ENCODE peak calls at places on chromosomes 7 and 10, in five cellular contexts. C, D, Y, U and O are unnamed samples.

GRCh38 chr7:114312649-114313048 is 102.0 kb upstream of the FOXP2 start:
- DNase-seq in C (no peak), D (no peak), Y (peak), U (no peak), O (no peak)

GRCh38 chr7:73967832-73968295 is 60.1 kb upstream of the ELN start:
- DNase-seq in C (no peak), D (no peak), Y (no peak), U (no peak), O (no peak)

GRCh38 chr7:81845628-81846259 is 75.9 kb upstream of the HGF start:
- DNase-seq in C (peak), D (no peak), Y (peak), U (no peak), O (no peak)

GRCh38 chr7:99109108-99110051 is 34.5 kb downstream of the SMURF1 start:
- DNase-seq in C (peak), D (no peak), Y (peak), U (no peak), O (no peak)

GRCh38 chr10:108783897-108784296 is 1139.4 kb downstream of the XPNPEP1 start:
- DNase-seq in C (peak), D (no peak), Y (peak), U (peak), O (no peak)

GRCh38 chr7:159128767-159129166 is 15.9 kb downstream of the VIPR2 start:
- DNase-seq in C (no peak), D (no peak), Y (no peak), U (no peak), O (no peak)

GRCh38 chr7:17239683-17240521 is 58.5 kb upstream of the AHR start:
- DNase-seq in C (peak), D (no peak), Y (peak), U (peak), O (no peak)

GRCh38 chr10:88946965-88947590 is 5.5 kb downstream of the ACTA2 start:
- DNase-seq in C (no peak), D (no peak), Y (no peak), U (no peak), O (no peak)

GRCh38 chr10:6314620-6315205 is 112.0 kb downstream of the PFKFB3 start:
- DNase-seq in C (no peak), D (no peak), Y (no peak), U (no peak), O (no peak)

GRCh38 chr10:35606423-35606822 is 1.3 kb downstream of the GJD4 start:
- DNase-seq in C (peak), D (no peak), Y (peak), U (no peak), O (no peak)

GRCh38 chr10:79235765-79236755 is 111.2 kb upstream of the PPIF start:
- DNase-seq in C (no peak), D (no peak), Y (no peak), U (no peak), O (no peak)

GRCh38 chr10:72261323-72262018 is 12.3 kb upstream of the DDIT4 start:
- DNase-seq in C (no peak), D (no peak), Y (no peak), U (peak), O (no peak)

GRCh38 chr7:102823715-102824114 is 74.9 kb downstream of the FAM185A start:
- DNase-seq in C (no peak), D (no peak), Y (no peak), U (no peak), O (peak)

GRCh38 chr10:53325073-53325472 is 552.5 kb upstream of the MBL2 start:
- DNase-seq in C (peak), D (peak), Y (peak), U (peak), O (no peak)

GRCh38 chr10:110241407-110241806 is 34.0 kb downstream of the MXI1 start:
- DNase-seq in C (no peak), D (no peak), Y (no peak), U (no peak), O (no peak)

GRCh38 chr10:98367626-98368451 is 47.1 kb downstream of the PYROXD2 start:
- DNase-seq in C (no peak), D (no peak), Y (no peak), U (no peak), O (no peak)

GRCh38 chr10:48775206-48775517 is 90.5 kb downstream of the WDFY4 start:
- DNase-seq in C (no peak), D (no peak), Y (no peak), U (no peak), O (no peak)

GRCh38 chr7:54921116-54921515 is 97.7 kb upstream of the EGFR start:
- DNase-seq in C (no peak), D (no peak), Y (no peak), U (no peak), O (no peak)

GRCh38 chr7:128701062-128701785 is 29.1 kb downstream of the GARIN1A start:
- DNase-seq in C (no peak), D (no peak), Y (no peak), U (peak), O (no peak)

GRCh38 chr10:15808204-15808797 is 52.0 kb downstream of the MINDY3 start:
- DNase-seq in C (no peak), D (no peak), Y (no peak), U (no peak), O (no peak)

GRCh38 chr10:118723467-118723866 is 31.3 kb downstream of the CACUL1 start:
- DNase-seq in C (peak), D (no peak), Y (peak), U (peak), O (no peak)

GRCh38 chr10:26860026-26860541 is 674 bp downstream of the ABI1 start:
- DNase-seq in C (peak), D (peak), Y (peak), U (peak), O (no peak)

GRCh38 chr7:69690329-69690728 is 92.1 kb downstream of the AUTS2 start:
- DNase-seq in C (no peak), D (no peak), Y (no peak), U (no peak), O (no peak)

GRCh38 chr10:287814-288213 is 152.6 kb downstream of the ZMYND11 start:
- DNase-seq in C (peak), D (no peak), Y (no peak), U (no peak), O (no peak)

GRCh38 chr10:103922659-103923058 is 4.7 kb upstream of the STN1 start:
- DNase-seq in C (no peak), D (no peak), Y (no peak), U (no peak), O (no peak)

GRCh38 chr10:102347236-102347828 is 48.2 kb upstream of the NFKB2 start:
- DNase-seq in C (peak), D (no peak), Y (peak), U (peak), O (no peak)

GRCh38 chr10:78250313-78251040 is 216.8 kb downstream of the RPS24 start:
- DNase-seq in C (no peak), D (no peak), Y (no peak), U (no peak), O (no peak)

GRCh38 chr10:28127881-28128280 is 129.0 kb upstream of the ODAD2 start:
- DNase-seq in C (no peak), D (no peak), Y (no peak), U (no peak), O (no peak)

GRCh38 chr7:75639893-75640600 is 98.7 kb downstream of the HIP1 start:
- DNase-seq in C (no peak), D (no peak), Y (no peak), U (no peak), O (no peak)
- TF ChIP-seq CTCF in C (no peak), D (no peak), Y (no peak), U (no peak), O (no peak)

GRCh38 chr10:7988985-7989384 is 65.5 kb upstream of the GATA3 start:
- DNase-seq in C (no peak), D (no peak), Y (no peak), U (no peak), O (no peak)
- H3K4me3 ChIP-seq in C (no peak), D (no peak), Y (no peak), U (no peak), O (no peak)

DNA sequence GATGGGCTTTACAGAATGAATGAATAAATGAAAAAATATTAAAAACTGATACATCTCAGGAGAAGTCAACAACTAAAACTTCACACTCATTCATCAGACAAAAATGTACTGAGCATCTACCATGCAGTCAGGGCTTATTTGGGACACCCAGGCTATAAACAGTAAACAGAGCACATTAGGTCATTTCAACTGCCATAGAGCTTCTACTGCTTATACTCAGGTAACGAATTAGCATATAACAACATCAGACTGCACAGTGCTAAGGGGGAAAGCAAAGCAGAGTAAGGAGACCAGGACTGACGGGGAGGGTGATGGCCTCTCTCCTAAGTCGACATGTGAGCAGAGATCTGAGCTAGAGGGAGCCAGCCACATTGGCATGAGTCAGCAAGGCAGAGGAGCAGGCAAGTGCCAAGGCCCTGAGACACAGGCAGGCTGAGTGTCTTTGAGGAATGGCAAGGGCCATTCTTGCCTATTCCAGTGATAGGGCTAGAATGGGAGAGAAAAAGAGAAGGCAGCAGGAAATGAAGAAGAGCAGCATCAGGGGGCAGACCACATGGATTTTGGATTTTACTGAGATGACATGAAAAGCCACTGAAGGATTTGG is 528.9 kb downstream of the PARD3 start:
- DNase-seq in C (no peak), D (no peak), Y (no peak), U (peak), O (no peak)
- TF ChIP-seq CTCF in C (no peak), D (no peak), Y (no peak), U (no peak), O (no peak)

DNA sequence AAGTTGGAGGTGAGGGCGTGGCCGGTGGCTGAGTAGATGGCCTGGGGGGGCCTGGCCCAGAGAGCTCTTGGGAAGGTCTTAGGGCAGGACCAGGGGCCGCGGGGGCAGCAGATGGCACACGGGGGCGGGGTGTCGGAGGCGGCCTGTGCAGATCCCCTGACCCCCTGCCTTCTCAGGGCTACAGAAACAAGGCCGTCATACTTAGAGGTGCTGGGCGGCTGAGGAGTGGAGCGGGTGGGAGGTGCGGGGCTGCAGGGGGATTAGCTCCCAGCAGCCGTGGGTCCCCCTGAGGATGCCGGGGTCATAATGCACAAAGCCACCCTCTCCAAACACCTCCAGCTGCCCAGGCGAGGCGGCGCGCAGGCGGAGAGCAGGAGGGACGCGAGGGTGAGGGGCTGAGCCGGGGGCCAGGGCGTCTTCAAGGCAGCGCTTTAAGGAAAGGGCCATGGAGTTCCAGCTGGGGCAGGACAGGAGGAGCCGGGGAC is 40.4 kb upstream of the ZNF32 start:
- DNase-seq in C (no peak), D (no peak), Y (no peak), U (no peak), O (no peak)
- H3K4me3 ChIP-seq in C (no peak), D (peak), Y (no peak), U (no peak), O (peak)

GRCh38 chr10:114711487-114712250 is 53.6 kb upstream of the ABLIM1 start:
- DNase-seq in C (no peak), D (no peak), Y (no peak), U (no peak), O (no peak)
- TF ChIP-seq CTCF in C (no peak), D (no peak), Y (no peak), U (no peak), O (no peak)

GRCh38 chr7:12722720-12723241 is 35.3 kb downstream of the ARL4A start:
- DNase-seq in C (no peak), D (no peak), Y (no peak), U (no peak), O (no peak)

GRCh38 chr7:12727455-12728191 is 40.2 kb downstream of the ARL4A start:
- DNase-seq in C (peak), D (no peak), Y (no peak), U (no peak), O (no peak)

GRCh38 chr7:12726908-12727307 is 39.5 kb downstream of the ARL4A start:
- DNase-seq in C (no peak), D (no peak), Y (no peak), U (no peak), O (no peak)

GRCh38 chr7:12728192-12728538 is 40.7 kb downstream of the ARL4A start:
- DNase-seq in C (peak), D (no peak), Y (no peak), U (no peak), O (no peak)

GRCh38 chr7:12725575-12726316 is 38.3 kb downstream of the ARL4A start:
- DNase-seq in C (no peak), D (no peak), Y (no peak), U (no peak), O (no peak)
- H3K4me3 ChIP-seq in C (no peak), D (no peak), Y (no peak), U (no peak), O (no peak)

DNA sequence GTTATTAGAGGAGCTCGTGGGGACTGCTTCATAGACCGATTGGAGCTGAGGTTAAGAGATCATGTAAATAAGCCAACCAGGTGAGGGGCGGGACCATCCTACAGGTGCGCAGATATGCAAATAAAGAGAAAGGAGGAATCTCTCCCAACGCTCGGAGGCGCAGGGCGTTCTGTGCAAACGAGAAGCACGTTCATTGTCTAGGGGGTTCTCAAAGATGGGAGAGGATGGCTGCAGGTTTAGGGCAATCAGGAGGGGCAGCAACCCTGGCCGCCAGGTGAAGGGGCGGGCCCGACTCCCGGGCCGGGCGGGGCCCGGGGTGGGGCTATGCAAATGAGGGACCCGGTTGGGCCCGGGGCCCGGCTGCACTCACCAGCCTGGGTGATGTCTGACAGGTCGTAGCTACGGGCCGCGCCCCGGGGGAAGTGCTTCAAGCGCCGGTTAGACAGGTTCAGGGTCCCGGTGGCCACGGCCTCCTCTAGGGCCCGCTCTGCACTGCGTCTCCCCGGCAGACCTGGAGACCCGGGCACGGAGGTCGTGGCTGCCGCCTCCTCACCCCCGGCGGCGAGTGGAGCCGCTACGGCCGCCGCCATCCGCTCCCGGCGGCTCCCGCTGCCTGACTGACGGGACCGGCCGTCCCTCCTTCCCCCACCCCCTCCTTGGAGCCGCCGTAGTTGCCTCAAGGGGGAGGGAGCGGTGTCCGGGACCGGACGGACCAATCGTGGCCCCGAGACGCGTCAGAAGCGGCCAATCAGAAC is at the start of gene LRCH4:
- DNase-seq in C (no peak), D (no peak), Y (peak), U (peak), O (no peak)
- TF ChIP-seq CTCF in C (no peak), D (no peak), Y (no peak), U (no peak), O (no peak)